ENCODE peak calls at places on chromosomes 7 and 10, in five cellular contexts. S is stimulated activated CD8-positive, alpha-beta memory T cell treated with anti-CD3 and anti-CD28 coated beads, Interleukin-15, amount 100 ng/mL, for 48 hours; F is brain pericyte; R is NCI-H2081; H is caudate nucleus. J is an unnamed sample.

GRCh38 chr7:133858311-133858710 is 268.8 kb upstream of the LRGUK start:
- DNase-seq in S (no peak), F (no peak), R (no peak), H (no peak), J (peak)

GRCh38 chr10:119401671-119402395 is 140.7 kb downstream of the RGS10 start:
- DNase-seq in S (no peak), F (peak), R (no peak), H (no peak), J (no peak)

GRCh38 chr7:3892167-3892566 is 591.1 kb downstream of the SDK1 start:
- DNase-seq in S (no peak), F (no peak), R (no peak), H (no peak), J (no peak)

GRCh38 chr10:89404082-89404481 is 10.3 kb upstream of the IFIT5 start:
- DNase-seq in S (no peak), F (no peak), R (no peak), H (no peak), J (no peak)

GRCh38 chr7:2851499-2851898 is 7.4 kb upstream of the GNA12 start:
- DNase-seq in S (no peak), F (no peak), R (no peak), H (no peak), J (no peak)

GRCh38 chr10:71857934-71858890 is 7.2 kb upstream of the PSAP start:
- DNase-seq in S (no peak), F (no peak), R (no peak), H (no peak), J (no peak)

GRCh38 chr10:96578022-96578421 is 8.8 kb downstream of the TM9SF3 start:
- DNase-seq in S (no peak), F (no peak), R (no peak), H (no peak), J (no peak)

GRCh38 chr7:116249969-116250553 is 39.7 kb downstream of the TES start:
- DNase-seq in S (no peak), F (no peak), R (no peak), H (no peak), J (no peak)

GRCh38 chr10:89534826-89535166 is 598 bp downstream of the SLC16A12 start:
- DNase-seq in S (no peak), F (no peak), R (no peak), H (no peak), J (no peak)

GRCh38 chr7:149762610-149763009 is 10.8 kb downstream of the ZNF467 start:
- DNase-seq in S (no peak), F (no peak), R (no peak), H (no peak), J (no peak)

GRCh38 chr10:81820418-81820817 is 54.6 kb upstream of the NRG3 start:
- DNase-seq in S (no peak), F (no peak), R (no peak), H (no peak), J (no peak)

GRCh38 chr10:119602241-119603095 is 5.7 kb upstream of the TIAL1 start:
- DNase-seq in S (no peak), F (no peak), R (no peak), H (no peak), J (no peak)

GRCh38 chr10:97412891-97413304 is 11.8 kb upstream of the RRP12 start:
- DNase-seq in S (peak), F (no peak), R (no peak), H (no peak), J (no peak)

J was measured in NCI-H146.